ENCODE peak calls at places on chromosomes 12 and 14, in nine cellular contexts. Q, K, J, O, C, D, H, B and U are unnamed samples.

GRCh38 chr14:71320734-71321555 is 413.7 kb downstream of the PCNX1 start:
- DNase-seq in J (peak), D (peak), Q (peak), C (peak), K (peak), B (peak), O (peak), H (peak), U (peak)

GRCh38 chr12:64696065-64696741 is 63.0 kb downstream of the GNS start:
- DNase-seq in H (no peak), K (no peak), D (no peak), B (no peak), C (no peak), J (no peak), O (peak), Q (no peak), U (peak)

GRCh38 chr14:41446008-41446407 is 160.7 kb upstream of the LRFN5 start:
- DNase-seq in H (no peak), J (no peak), Q (no peak), C (no peak), K (no peak), O (no peak), B (no peak), D (no peak), U (no peak)

GRCh38 chr12:1073652-1074051 is 82.6 kb downstream of the ERC1 start:
- DNase-seq in Q (no peak), C (no peak), K (no peak), J (no peak), B (no peak), O (no peak), D (no peak), H (no peak), U (no peak)

GRCh38 chr14:57501039-57501557 is 7.4 kb upstream of the CCDC198 start:
- DNase-seq in C (no peak), D (no peak), J (no peak), H (no peak), B (no peak), O (no peak), K (no peak), Q (no peak), U (no peak)

GRCh38 chr14:90732142-90732541 is 84.1 kb downstream of the TTC7B start:
- DNase-seq in Q (no peak), D (no peak), C (no peak), O (no peak), H (no peak), B (no peak), J (no peak), K (no peak), U (no peak)

GRCh38 chr12:131756441-131756840 is 45.6 kb downstream of the SFSWAP start:
- DNase-seq in D (no peak), J (no peak), H (no peak), Q (no peak), O (no peak), B (no peak), K (no peak), C (no peak), U (no peak)

GRCh38 chr12:127463237-127463636 is 803.7 kb upstream of the TMEM132C start:
- DNase-seq in B (no peak), H (no peak), J (no peak), O (no peak), K (no peak), D (no peak), Q (no peak), C (no peak), U (no peak)

GRCh38 chr14:50452979-50453705 is 56.5 kb upstream of the CDKL1 start:
- DNase-seq in C (no peak), D (no peak), O (no peak), B (no peak), H (no peak), K (no peak), J (no peak), Q (no peak), U (peak)

GRCh38 chr14:103043257-103043893 is 14.0 kb downstream of the CDC42BPB start:
- DNase-seq in C (no peak), B (no peak), H (no peak), K (no peak), D (no peak), J (no peak), O (no peak), Q (no peak), U (no peak)